ENCODE peak calls at places on chromosomes 1 and 21, in eight cellular contexts. One of them, this sample, is unnamed.

GRCh38 chr1:239943761-239944160 is 147.9 kb upstream of the FMN2 start:
- DNase-seq in psoas muscle: no peak
- DNase-seq in neural progenitor cell: no peak
- DNase-seq in MM.1S: no peak
- DNase-seq in thyroid gland: no peak
- DNase-seq in GM23338: no peak
- DNase-seq in endothelial cell: no peak
- DNase-seq in Caco-2: no peak
- DNase-seq in this sample: no peak

GRCh38 chr21:27564684-27565280 is 597.9 kb upstream of the ADAMTS5 start:
- DNase-seq in psoas muscle: no peak
- DNase-seq in neural progenitor cell: peak
- DNase-seq in MM.1S: peak
- DNase-seq in thyroid gland: peak
- DNase-seq in GM23338: peak
- DNase-seq in endothelial cell: peak
- DNase-seq in Caco-2: peak
- DNase-seq in this sample: no peak

GRCh38 chr21:39660596-39660995 is 47.9 kb downstream of the B3GALT5 start:
- DNase-seq in psoas muscle: no peak
- DNase-seq in neural progenitor cell: peak
- DNase-seq in MM.1S: no peak
- DNase-seq in thyroid gland: no peak
- DNase-seq in GM23338: no peak
- DNase-seq in endothelial cell: peak
- DNase-seq in Caco-2: no peak
- DNase-seq in this sample: no peak

GRCh38 chr1:161182214-161182613 is 4.9 kb upstream of the B4GALT3 start:
- DNase-seq in psoas muscle: peak
- DNase-seq in neural progenitor cell: no peak
- DNase-seq in MM.1S: peak
- DNase-seq in thyroid gland: no peak
- DNase-seq in GM23338: no peak
- DNase-seq in endothelial cell: no peak
- DNase-seq in Caco-2: no peak
- DNase-seq in this sample: no peak

GRCh38 chr1:201358596-201358995 is 18.9 kb downstream of the TNNT2 start:
- DNase-seq in psoas muscle: peak
- DNase-seq in neural progenitor cell: no peak
- DNase-seq in MM.1S: no peak
- DNase-seq in thyroid gland: peak
- DNase-seq in GM23338: no peak
- DNase-seq in endothelial cell: no peak
- DNase-seq in Caco-2: no peak
- DNase-seq in this sample: no peak

GRCh38 chr1:77832889-77833288 is 53.4 kb downstream of the MIGA1 start:
- DNase-seq in psoas muscle: no peak
- DNase-seq in neural progenitor cell: no peak
- DNase-seq in MM.1S: no peak
- DNase-seq in thyroid gland: no peak
- DNase-seq in GM23338: no peak
- DNase-seq in endothelial cell: no peak
- DNase-seq in Caco-2: no peak
- DNase-seq in this sample: no peak

GRCh38 chr1:192730206-192730605 is 78.6 kb upstream of the RGS2 start:
- DNase-seq in psoas muscle: no peak
- DNase-seq in neural progenitor cell: no peak
- DNase-seq in MM.1S: no peak
- DNase-seq in thyroid gland: no peak
- DNase-seq in GM23338: no peak
- DNase-seq in endothelial cell: no peak
- DNase-seq in Caco-2: no peak
- DNase-seq in this sample: no peak

GRCh38 chr1:222420621-222421020 is 127.3 kb downstream of the HHIPL2 start:
- DNase-seq in psoas muscle: no peak
- DNase-seq in neural progenitor cell: no peak
- DNase-seq in MM.1S: no peak
- DNase-seq in thyroid gland: no peak
- DNase-seq in GM23338: no peak
- DNase-seq in endothelial cell: no peak
- DNase-seq in Caco-2: no peak
- DNase-seq in this sample: no peak

GRCh38 chr1:62437273-62437945 is 560 bp downstream of the USP1 start:
- DNase-seq in psoas muscle: no peak
- DNase-seq in neural progenitor cell: peak
- DNase-seq in MM.1S: peak
- DNase-seq in thyroid gland: peak
- DNase-seq in GM23338: peak
- DNase-seq in endothelial cell: peak
- DNase-seq in Caco-2: no peak
- DNase-seq in this sample: no peak

GRCh38 chr1:156118175-156118868 is 3.8 kb downstream of the LMNA start:
- DNase-seq in psoas muscle: peak
- DNase-seq in neural progenitor cell: no peak
- DNase-seq in MM.1S: no peak
- DNase-seq in thyroid gland: peak
- DNase-seq in GM23338: no peak
- DNase-seq in endothelial cell: no peak
- DNase-seq in Caco-2: no peak
- DNase-seq in this sample: no peak

GRCh38 chr1:58576727-58577675 is at the start of gene TACSTD2:
- DNase-seq in psoas muscle: peak
- DNase-seq in neural progenitor cell: peak
- DNase-seq in MM.1S: no peak
- DNase-seq in thyroid gland: peak
- DNase-seq in GM23338: peak
- DNase-seq in endothelial cell: peak
- DNase-seq in Caco-2: peak
- DNase-seq in this sample: no peak

GRCh38 chr1:227541796-227542152 is 21.6 kb upstream of the ZNF678 start:
- DNase-seq in psoas muscle: no peak
- DNase-seq in neural progenitor cell: no peak
- DNase-seq in MM.1S: no peak
- DNase-seq in thyroid gland: no peak
- DNase-seq in GM23338: peak
- DNase-seq in endothelial cell: peak
- DNase-seq in Caco-2: no peak
- DNase-seq in this sample: no peak

GRCh38 chr1:111199881-111200801 is at the start of gene DENND2D:
- DNase-seq in psoas muscle: no peak
- DNase-seq in neural progenitor cell: no peak
- DNase-seq in MM.1S: no peak
- DNase-seq in thyroid gland: peak
- DNase-seq in GM23338: no peak
- DNase-seq in endothelial cell: no peak
- DNase-seq in Caco-2: no peak
- DNase-seq in this sample: no peak

GRCh38 chr1:226903819-226904710 is 33.6 kb downstream of the PSEN2 start:
- DNase-seq in psoas muscle: no peak
- DNase-seq in neural progenitor cell: no peak
- DNase-seq in MM.1S: no peak
- DNase-seq in thyroid gland: no peak
- DNase-seq in GM23338: no peak
- DNase-seq in endothelial cell: no peak
- DNase-seq in Caco-2: no peak
- DNase-seq in this sample: no peak

GRCh38 chr1:241413386-241413785 is 56.4 kb upstream of the RGS7 start:
- DNase-seq in psoas muscle: no peak
- DNase-seq in neural progenitor cell: no peak
- DNase-seq in MM.1S: no peak
- DNase-seq in thyroid gland: no peak
- DNase-seq in GM23338: no peak
- DNase-seq in endothelial cell: no peak
- DNase-seq in Caco-2: no peak
- DNase-seq in this sample: no peak
- TF ChIP-seq CTCF in psoas muscle: no peak
- TF ChIP-seq CTCF in neural progenitor cell: no peak
- TF ChIP-seq CTCF in MM.1S: no peak
- TF ChIP-seq CTCF in thyroid gland: no peak
- TF ChIP-seq CTCF in GM23338: no peak
- TF ChIP-seq CTCF in endothelial cell: no peak
- TF ChIP-seq CTCF in Caco-2: no peak
- TF ChIP-seq CTCF in this sample: no peak

GRCh38 chr1:225572422-225572821 is 80.5 kb downstream of the ENAH start:
- DNase-seq in psoas muscle: no peak
- DNase-seq in neural progenitor cell: no peak
- DNase-seq in MM.1S: no peak
- DNase-seq in thyroid gland: no peak
- DNase-seq in GM23338: no peak
- DNase-seq in endothelial cell: no peak
- DNase-seq in Caco-2: peak
- DNase-seq in this sample: no peak
- TF ChIP-seq CTCF in psoas muscle: peak
- TF ChIP-seq CTCF in neural progenitor cell: no peak
- TF ChIP-seq CTCF in MM.1S: no peak
- TF ChIP-seq CTCF in thyroid gland: no peak
- TF ChIP-seq CTCF in GM23338: no peak
- TF ChIP-seq CTCF in endothelial cell: no peak
- TF ChIP-seq CTCF in Caco-2: no peak
- TF ChIP-seq CTCF in this sample: no peak

GRCh38 chr1:234108921-234109320 is 204.4 kb downstream of the SLC35F3 start:
- DNase-seq in psoas muscle: no peak
- DNase-seq in neural progenitor cell: no peak
- DNase-seq in MM.1S: no peak
- DNase-seq in thyroid gland: no peak
- DNase-seq in GM23338: no peak
- DNase-seq in endothelial cell: no peak
- DNase-seq in Caco-2: no peak
- DNase-seq in this sample: no peak

GRCh38 chr1:234107416-234108021 is 203.0 kb downstream of the SLC35F3 start:
- DNase-seq in psoas muscle: no peak
- DNase-seq in neural progenitor cell: no peak
- DNase-seq in MM.1S: no peak
- DNase-seq in thyroid gland: no peak
- DNase-seq in GM23338: no peak
- DNase-seq in endothelial cell: no peak
- DNase-seq in Caco-2: no peak
- DNase-seq in this sample: no peak

GRCh38 chr1:234114648-234115307 is 210.3 kb downstream of the SLC35F3 start:
- DNase-seq in psoas muscle: no peak
- DNase-seq in neural progenitor cell: peak
- DNase-seq in MM.1S: peak
- DNase-seq in thyroid gland: peak
- DNase-seq in GM23338: peak
- DNase-seq in endothelial cell: peak
- DNase-seq in Caco-2: peak
- DNase-seq in this sample: peak

GRCh38 chr1:234109840-234110239 is 205.4 kb downstream of the SLC35F3 start:
- DNase-seq in psoas muscle: no peak
- DNase-seq in neural progenitor cell: no peak
- DNase-seq in MM.1S: no peak
- DNase-seq in thyroid gland: no peak
- DNase-seq in GM23338: no peak
- DNase-seq in endothelial cell: no peak
- DNase-seq in Caco-2: no peak
- DNase-seq in this sample: no peak

DNA sequence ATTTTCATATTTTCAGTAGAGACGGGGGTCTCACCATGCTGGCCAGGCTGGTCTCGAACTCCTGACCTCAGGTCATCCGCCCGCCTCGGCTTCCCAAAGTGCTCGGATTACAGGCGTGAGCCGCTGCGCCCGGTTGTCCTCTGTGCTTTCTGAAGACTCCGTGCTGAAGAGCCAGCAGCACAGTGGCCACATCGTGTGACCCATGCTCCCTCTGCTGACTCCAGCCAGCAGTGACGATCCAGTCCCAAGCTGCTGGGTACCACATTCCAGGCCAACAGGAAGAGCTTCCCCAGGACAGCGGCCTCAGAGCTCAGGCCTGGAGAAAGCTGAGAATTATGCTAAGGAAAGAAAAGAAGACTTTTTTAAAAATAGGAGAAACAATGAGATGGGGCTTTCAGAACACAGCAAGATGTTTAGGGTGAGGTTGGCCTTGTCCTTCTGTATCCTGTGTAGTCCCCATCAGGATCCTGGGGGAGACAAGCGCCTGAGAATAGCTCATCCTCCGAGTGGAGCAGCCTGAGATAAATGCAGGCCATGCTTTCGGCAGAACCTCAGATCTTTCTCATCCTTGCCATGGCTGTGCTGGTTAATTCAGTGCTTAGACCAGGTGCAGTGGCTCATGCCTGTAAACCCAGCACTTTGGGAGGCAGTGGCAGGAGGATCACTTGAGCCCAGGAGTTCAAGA is 207.1 kb downstream of the SLC35F3 start:
- DNase-seq in psoas muscle: no peak
- DNase-seq in neural progenitor cell: peak
- DNase-seq in MM.1S: no peak
- DNase-seq in thyroid gland: peak
- DNase-seq in GM23338: peak
- DNase-seq in endothelial cell: peak
- DNase-seq in Caco-2: peak
- DNase-seq in this sample: no peak
- TF ChIP-seq CTCF in psoas muscle: no peak
- TF ChIP-seq CTCF in neural progenitor cell: peak
- TF ChIP-seq CTCF in MM.1S: no peak
- TF ChIP-seq CTCF in thyroid gland: no peak
- TF ChIP-seq CTCF in GM23338: peak
- TF ChIP-seq CTCF in endothelial cell: no peak
- TF ChIP-seq CTCF in Caco-2: peak
- TF ChIP-seq CTCF in this sample: peak

GRCh38 chr1:152148051-152148450 is 11.0 kb downstream of the RPTN start:
- DNase-seq in psoas muscle: no peak
- DNase-seq in neural progenitor cell: no peak
- DNase-seq in MM.1S: no peak
- DNase-seq in thyroid gland: no peak
- DNase-seq in GM23338: no peak
- DNase-seq in endothelial cell: no peak
- DNase-seq in Caco-2: peak
- DNase-seq in this sample: no peak

GRCh38 chr1:152145789-152146188 is 13.2 kb downstream of the RPTN start:
- DNase-seq in psoas muscle: no peak
- DNase-seq in neural progenitor cell: no peak
- DNase-seq in MM.1S: no peak
- DNase-seq in thyroid gland: no peak
- DNase-seq in GM23338: no peak
- DNase-seq in endothelial cell: no peak
- DNase-seq in Caco-2: no peak
- DNase-seq in this sample: no peak

GRCh38 chr1:152143147-152143845 is 15.7 kb downstream of the RPTN start:
- DNase-seq in psoas muscle: no peak
- DNase-seq in neural progenitor cell: no peak
- DNase-seq in MM.1S: peak
- DNase-seq in thyroid gland: no peak
- DNase-seq in GM23338: no peak
- DNase-seq in endothelial cell: no peak
- DNase-seq in Caco-2: no peak
- DNase-seq in this sample: no peak

DNA sequence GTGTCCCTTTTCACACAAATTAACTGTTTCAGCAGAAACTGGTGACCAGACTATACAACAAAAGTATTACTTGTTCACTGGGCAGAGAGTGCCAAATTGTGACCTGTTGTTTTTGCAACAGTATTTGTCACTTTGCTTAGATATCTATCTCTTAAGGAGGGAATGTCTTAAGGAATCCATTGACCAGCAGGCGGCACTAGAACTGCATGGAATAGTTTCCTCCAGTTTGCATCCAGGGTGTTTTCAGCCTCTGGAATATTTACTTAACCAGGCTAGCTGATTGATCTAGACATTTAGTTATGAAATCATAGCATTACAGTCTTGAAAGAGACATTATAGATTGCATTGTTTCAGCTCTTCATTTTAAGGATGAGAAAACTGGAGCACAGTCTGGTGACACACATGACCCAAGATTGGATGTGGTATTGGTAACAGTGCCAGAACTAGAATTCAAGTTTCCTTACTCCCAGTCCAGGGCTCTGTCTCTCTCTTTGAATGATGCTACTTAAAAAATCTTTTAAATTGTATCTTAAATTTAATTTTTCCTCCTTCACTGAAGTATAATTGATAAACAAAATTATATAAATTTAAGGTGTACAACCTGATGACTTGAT is 16.9 kb downstream of the RPTN start:
- DNase-seq in psoas muscle: no peak
- DNase-seq in neural progenitor cell: peak
- DNase-seq in MM.1S: peak
- DNase-seq in thyroid gland: peak
- DNase-seq in GM23338: peak
- DNase-seq in endothelial cell: peak
- DNase-seq in Caco-2: peak
- DNase-seq in this sample: peak
- TF ChIP-seq CTCF in psoas muscle: peak
- TF ChIP-seq CTCF in neural progenitor cell: peak
- TF ChIP-seq CTCF in MM.1S: peak
- TF ChIP-seq CTCF in thyroid gland: peak
- TF ChIP-seq CTCF in GM23338: peak
- TF ChIP-seq CTCF in endothelial cell: peak
- TF ChIP-seq CTCF in Caco-2: peak
- TF ChIP-seq CTCF in this sample: peak

This sample was measured in GM10248.